ENCODE peak calls at places on chromosomes 6 and 20, in six cellular contexts. N is A172, V is non-pigmented ciliary epithelial cell, Z is A549, F is H9, K is MCF 10A. X is an unnamed sample.

GRCh38 chr6:112016335-112016734 is 37.6 kb upstream of the CCN6 start:
- DNase-seq in F (no peak), K (peak; percentile 66), N (peak; percentile 25), V (no peak), Z (no peak), X (no peak)

GRCh38 chr6:142173980-142174379 is 26.9 kb downstream of the VTA1 start:
- DNase-seq in F (no peak), N (no peak), Z (no peak), K (no peak), V (no peak), X (no peak)

GRCh38 chr20:51372966-51373365 is 169.6 kb downstream of the NFATC2 start:
- DNase-seq in Z (no peak), N (no peak), F (no peak), V (no peak), K (no peak), X (no peak)

GRCh38 chr6:145531032-145531431 is 204.3 kb downstream of the EPM2A start:
- DNase-seq in F (peak; percentile 32), Z (no peak), N (no peak), K (no peak), V (no peak), X (no peak)

GRCh38 chr6:15255481-15256414 is 9.9 kb downstream of the JARID2 start:
- DNase-seq in F (no peak), Z (no peak), K (peak; percentile 33), N (no peak), V (no peak), X (no peak)

GRCh38 chr20:2914160-2914559 is 40.9 kb downstream of the PTPRA start:
- DNase-seq in N (peak; percentile 11), V (no peak), F (no peak), K (peak; percentile 31), Z (no peak), X (no peak)

GRCh38 chr20:8082025-8082424 is 50.0 kb upstream of the PLCB1 start:
- DNase-seq in N (no peak), V (no peak), Z (peak; percentile 3), K (peak; percentile 28), F (peak; percentile 39), X (no peak)

GRCh38 chr6:165701005-165701404 is 38.0 kb upstream of the PDE10A start:
- DNase-seq in Z (no peak), N (no peak), F (no peak), K (no peak), V (no peak), X (no peak)